ENCODE peak calls at places on chromosomes 3 and 15, in eight cellular contexts. I is lung, C is AG09309, Q is colonic mucosa, D is A549, V is nephron progenitor cell, F is adrenal gland, S is IMR-90. U is an unnamed sample.

GRCh38 chr15:78149805-78150751 is 916 bp downstream of the IDH3A start:
- DNase-seq in V (no peak), D (peak), S (no peak), Q (peak), F (peak), C (no peak), I (peak), U (no peak)

GRCh38 chr15:31098491-31098917 is 3.0 kb downstream of the TRPM1 start:
- DNase-seq in F (no peak), Q (no peak), I (no peak), S (no peak), C (no peak), V (no peak), D (no peak), U (no peak)

GRCh38 chr3:175751089-175751488 is 892.0 kb downstream of the NAALADL2 start:
- DNase-seq in V (no peak), D (no peak), S (no peak), I (no peak), F (no peak), Q (no peak), C (no peak), U (no peak)

GRCh38 chr15:42955518-42955917 is 34.9 kb upstream of the TTBK2 start:
- DNase-seq in S (peak), C (peak), Q (no peak), D (no peak), V (no peak), F (no peak), I (no peak), U (no peak)

GRCh38 chr3:51970606-51971300 is 3.1 kb downstream of the ABHD14B start:
- DNase-seq in V (no peak), C (no peak), S (no peak), F (peak), D (no peak), Q (no peak), I (no peak), U (no peak)

GRCh38 chr3:71206821-71207220 is 376.7 kb downstream of the FOXP1 start:
- DNase-seq in V (no peak), F (no peak), D (no peak), C (no peak), S (no peak), Q (no peak), I (no peak), U (no peak)

GRCh38 chr3:27869152-27869551 is 147.0 kb upstream of the EOMES start:
- DNase-seq in S (no peak), I (no peak), V (no peak), Q (no peak), C (no peak), F (no peak), D (no peak), U (no peak)

GRCh38 chr3:116050311-116050710 is 395.0 kb downstream of the LSAMP start:
- DNase-seq in D (no peak), V (no peak), S (no peak), C (no peak), F (no peak), Q (no peak), I (no peak), U (no peak)

GRCh38 chr3:23668430-23668904 is 137.3 kb upstream of the UBE2E1 start:
- DNase-seq in V (no peak), S (peak), F (no peak), C (peak), Q (no peak), I (no peak), D (peak), U (no peak)

GRCh38 chr3:146159037-146159436 is 1.9 kb downstream of the PLOD2 start:
- DNase-seq in S (no peak), F (no peak), Q (no peak), D (no peak), V (no peak), C (no peak), I (no peak), U (no peak)

GRCh38 chr3:46078712-46079400 is 51.6 kb upstream of the XCR1 start:
- DNase-seq in S (peak), V (peak), C (peak), D (peak), Q (peak), F (peak), I (peak), U (peak)

GRCh38 chr15:75620776-75621536 is 4.6 kb downstream of the SNUPN start:
- DNase-seq in I (peak), S (peak), C (peak), V (no peak), D (no peak), Q (peak), F (peak), U (no peak)

GRCh38 chr3:117977504-117978228 is 1057.0 kb downstream of the IGSF11 start:
- DNase-seq in I (no peak), D (no peak), F (no peak), C (no peak), Q (no peak), S (no peak), V (no peak), U (no peak)

GRCh38 chr15:62564889-62565288 is 399.8 kb upstream of the C2CD4B start:
- DNase-seq in D (no peak), V (no peak), S (no peak), F (no peak), C (no peak), I (no peak), Q (no peak), U (no peak)

GRCh38 chr3:143736651-143737050 is 111.6 kb downstream of the SLC9A9 start:
- DNase-seq in V (no peak), I (no peak), C (no peak), F (no peak), S (peak), D (no peak), Q (no peak), U (no peak)

GRCh38 chr3:54870423-54870822 is 57.4 kb downstream of the LRTM1 start:
- DNase-seq in D (peak), C (peak), Q (no peak), I (no peak), F (peak), S (peak), V (no peak), U (no peak)

GRCh38 chr3:71891483-71891882 is 106.5 kb upstream of the PROK2 start:
- DNase-seq in Q (no peak), V (no peak), C (no peak), S (no peak), I (no peak), F (no peak), D (no peak), U (no peak)

DNA sequence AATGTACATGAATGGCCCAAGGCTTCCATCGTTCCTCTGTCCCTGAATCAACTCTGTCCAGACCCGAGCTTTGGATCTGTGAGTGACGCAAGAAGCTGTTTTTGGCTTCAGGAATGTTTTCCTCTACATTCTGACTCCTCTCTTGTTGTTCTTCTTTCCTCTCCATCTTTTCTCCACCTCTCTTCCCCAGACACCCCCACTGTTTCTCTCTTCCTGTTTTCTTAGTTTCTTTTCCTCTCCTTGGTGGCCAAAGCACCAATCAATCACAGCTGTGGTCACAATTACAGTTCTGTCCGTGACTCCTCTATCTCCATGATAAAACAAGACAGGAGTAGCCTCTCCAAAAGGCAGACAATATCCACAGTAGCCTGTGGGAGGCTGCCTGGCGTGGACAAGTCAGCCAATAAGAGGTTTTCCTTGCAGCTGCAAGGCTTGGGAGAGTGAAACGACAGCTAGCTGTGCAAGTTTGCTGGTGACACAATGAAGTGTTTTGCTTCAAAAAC is 4.9 kb upstream of the TMEM212 start:
- DNase-seq in F (peak), Q (no peak), I (no peak), V (peak), S (peak), D (no peak), C (no peak), U (peak)
- TF ChIP-seq CTCF in F (no peak), Q (no peak), I (no peak), V (no peak), S (peak), D (no peak), C (peak), U (no peak)

GRCh38 chr3:131658115-131658514 is 155.3 kb upstream of the MRPL3 start:
- DNase-seq in V (no peak), C (no peak), D (no peak), I (no peak), F (no peak), S (no peak), Q (no peak), U (no peak)
- TF ChIP-seq CTCF in V (no peak), C (no peak), D (no peak), I (no peak), F (no peak), S (no peak), Q (no peak), U (no peak)

GRCh38 chr3:98497381-98497780 is at the start of gene OR5K2:
- DNase-seq in D (no peak), V (no peak), F (no peak), I (no peak), C (no peak), Q (no peak), S (no peak), U (no peak)
- TF ChIP-seq CTCF in D (no peak), V (no peak), F (no peak), I (no peak), C (no peak), Q (no peak), S (no peak), U (no peak)

DNA sequence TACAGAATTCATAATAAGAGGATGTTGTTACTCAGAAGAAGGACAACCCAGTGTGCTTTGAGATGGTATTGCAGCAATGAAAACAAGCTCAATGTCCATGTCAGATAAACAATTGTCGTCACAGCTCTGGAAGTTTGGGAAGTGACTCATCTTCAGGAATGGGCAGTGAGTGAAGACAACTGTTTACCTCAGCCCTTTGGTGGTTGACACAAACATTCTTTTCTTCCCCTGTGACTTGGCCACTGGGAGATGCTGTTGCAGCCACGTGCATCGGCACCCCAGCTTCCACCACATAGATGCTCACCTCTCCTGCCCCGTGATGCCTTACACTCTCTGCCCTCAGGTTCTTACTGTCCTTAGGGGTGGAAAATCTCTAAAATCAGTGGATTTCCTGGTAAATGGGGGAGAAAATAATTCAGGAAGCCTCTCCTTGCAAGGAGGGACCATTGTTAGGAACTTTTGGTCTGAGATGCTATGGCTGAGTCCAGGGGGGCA is 114.1 kb upstream of the GALNT15 start:
- DNase-seq in F (peak), I (peak), C (peak), V (no peak), D (peak), Q (no peak), S (peak), U (peak)
- TF ChIP-seq CTCF in F (no peak), I (no peak), C (peak), V (no peak), D (peak), Q (no peak), S (peak), U (no peak)

GRCh38 chr15:40258544-40258943 is 19.7 kb downstream of the PAK6 start:
- DNase-seq in I (no peak), S (no peak), V (no peak), Q (no peak), C (no peak), D (no peak), F (no peak), U (no peak)
- TF ChIP-seq CTCF in I (no peak), S (no peak), V (no peak), Q (no peak), C (no peak), D (no peak), F (no peak), U (no peak)